ENCODE peak calls at places on chromosomes 5 and 9, in six cellular contexts. P is kidney epithelial cell, X is NCI-H2081, G is LoVo, F is GM23248, L is KG1. J is an unnamed sample.
A peak's percentile ranks its signal among the peaks of the same experiment; 100 is the strongest.

GRCh38 chr9:129864991-129865647 is 29.9 kb downstream of the USP20 start:
- DNase-seq in G (no peak), X (no peak), P (no peak), L (no peak), F (no peak), J (no peak)

GRCh38 chr5:179404321-179405053 is 59.2 kb upstream of the ADAMTS2 start:
- DNase-seq in X (no peak), P (no peak), F (peak; percentile 51), G (no peak), L (no peak), J (no peak)

GRCh38 chr5:116355819-116356601 is 218.6 kb downstream of the SEMA6A start:
- DNase-seq in G (peak; percentile 26), L (no peak), P (no peak), X (no peak), F (no peak), J (no peak)

GRCh38 chr9:84932915-84933527 is 263.5 kb downstream of the NTRK2 start:
- DNase-seq in F (no peak), G (no peak), L (no peak), P (no peak), X (no peak), J (no peak)

GRCh38 chr9:5263568-5264218 is 32.5 kb downstream of the INSL4 start:
- DNase-seq in G (peak; percentile 29), X (no peak), L (no peak), P (no peak), F (peak; percentile 30), J (peak; percentile 9)

GRCh38 chr5:87258507-87258906 is 9.2 kb upstream of the RASA1 start:
- DNase-seq in F (no peak), G (no peak), X (no peak), P (no peak), L (no peak), J (no peak)

GRCh38 chr5:75558221-75558620 is 46.5 kb downstream of the POLK start:
- DNase-seq in X (no peak), F (no peak), L (no peak), P (no peak), G (no peak), J (no peak)

GRCh38 chr5:116856271-116856670 is 281.6 kb upstream of the SEMA6A start:
- DNase-seq in X (no peak), P (no peak), L (no peak), F (no peak), G (no peak), J (no peak)

GRCh38 chr9:89808076-89808701 is 203.4 kb downstream of the GADD45G start:
- DNase-seq in F (no peak), P (no peak), X (no peak), L (peak; percentile 20), G (no peak), J (peak; percentile 17)

GRCh38 chr9:91949293-91949945 is 609 bp downstream of the ROR2 start:
- DNase-seq in G (no peak), P (no peak), X (peak; percentile 14), L (no peak), F (peak; percentile 62), J (peak; percentile 12)

GRCh38 chr9:101362450-101362849 is 22.4 kb downstream of the BAAT start:
- DNase-seq in G (no peak), P (no peak), F (no peak), X (no peak), L (no peak), J (no peak)

GRCh38 chr5:82754347-82754746 is 322.8 kb downstream of the TMEM167A start:
- DNase-seq in L (no peak), G (no peak), P (no peak), X (no peak), F (no peak), J (no peak)

GRCh38 chr5:56059854-56060253 is 65.1 kb upstream of the IL6ST start:
- DNase-seq in X (no peak), P (no peak), F (no peak), L (no peak), G (no peak), J (no peak)

GRCh38 chr5:136222575-136223235 is 29.7 kb upstream of the SMIM32 start:
- DNase-seq in F (peak; percentile 19), L (no peak), G (no peak), X (no peak), P (no peak), J (no peak)

GRCh38 chr5:158599132-158599531 is 500.6 kb downstream of the EBF1 start:
- DNase-seq in X (no peak), G (no peak), F (peak; percentile 50), P (peak; percentile 26), L (no peak), J (no peak)

GRCh38 chr9:28782630-28783029 is 1209.3 kb upstream of the C9orf72 start:
- DNase-seq in P (peak; percentile 61), G (no peak), L (no peak), X (no peak), F (no peak), J (no peak)

GRCh38 chr5:1549631-1550030 is 25.9 kb upstream of the LPCAT1 start:
- DNase-seq in X (no peak), F (no peak), G (no peak), P (no peak), L (no peak), J (no peak)

GRCh38 chr9:135948873-135949665 is 12.1 kb downstream of the UBAC1 start:
- DNase-seq in L (no peak), F (no peak), P (no peak), X (no peak), G (no peak), J (no peak)

J was measured in COR-L47.